ENCODE peak calls at places on chromosome X, in seven cellular contexts. Q is mesenchymal stem cell; Y is Peyer's patch; G is effector memory CD4-positive, alpha-beta T cell; M is CD8-positive, alpha-beta T cell; K is uterus; S is H1. E is an unnamed sample. For H3K36me3 and H3K27me3, the result is how much of the 10 kb centered on the place peaks cover.

GRCh38 chrX:153568612-153569011 is 30.3 kb downstream of the CCNQ start:
- DNase-seq in Q (no peak), Y (no peak), G (no peak), M (no peak), K (no peak), S (no peak), E (no peak)

GRCh38 chrX:129905787-129906580 is at the start of gene UTP14A:
- DNase-seq in Q (peak), Y (peak), G (peak), M (peak), K (peak), S (peak), E (peak)

GRCh38 chrX:20479896-20480295 is 213.2 kb upstream of the RPS6KA3 start:
- DNase-seq in Q (no peak), Y (no peak), G (no peak), M (no peak), K (no peak), S (no peak), E (no peak)

GRCh38 chrX:74505437-74505836 is 84.1 kb downstream of the SLC16A2 start:
- DNase-seq in Q (no peak), Y (no peak), G (no peak), M (no peak), K (no peak), S (no peak), E (no peak)

GRCh38 chrX:42673411-42673810 is 104.6 kb downstream of the PPP1R2C start:
- DNase-seq in Q (peak), Y (no peak), G (no peak), M (no peak), K (no peak), S (no peak), E (no peak)

GRCh38 chrX:54921427-54922021 is 900 bp downstream of the TRO start:
- DNase-seq in Q (peak), Y (peak), G (no peak), M (peak), K (peak), S (peak), E (peak)

GRCh38 chrX:9846631-9847030 is 60.4 kb downstream of the SHROOM2 start:
- DNase-seq in Q (no peak), Y (no peak), G (no peak), M (no peak), K (no peak), S (no peak), E (no peak)

GRCh38 chrX:75273483-75273882 is 402 bp upstream of the UPRT start:
- DNase-seq in Q (peak), Y (no peak), G (no peak), M (no peak), K (no peak), S (no peak), E (no peak)

GRCh38 chrX:10787264-10787663 is 166.9 kb upstream of the MID1 start:
- DNase-seq in Q (no peak), Y (no peak), G (no peak), M (no peak), K (no peak), S (no peak), E (no peak)

GRCh38 chrX:56114437-56114787 is 117.7 kb upstream of the KLF8 start:
- DNase-seq in Q (no peak), Y (no peak), G (no peak), M (no peak), K (no peak), S (no peak), E (no peak)

GRCh38 chrX:134544614-134545255 is 84.8 kb downstream of the HPRT1 start:
- DNase-seq in Q (no peak), Y (no peak), G (no peak), M (no peak), K (no peak), S (peak), E (peak)

GRCh38 chrX:134542485-134542884 is 82.5 kb downstream of the HPRT1 start:
- DNase-seq in Q (peak), Y (no peak), G (no peak), M (no peak), K (no peak), S (no peak), E (peak)

GRCh38 chrX:134543201-134543797 is 83.3 kb downstream of the HPRT1 start:
- DNase-seq in Q (peak), Y (no peak), G (no peak), M (no peak), K (no peak), S (no peak), E (peak)

GRCh38 chrX:134545524-134545923 is 85.6 kb downstream of the HPRT1 start:
- DNase-seq in Q (no peak), Y (no peak), G (no peak), M (no peak), K (no peak), S (no peak), E (peak)

DNA sequence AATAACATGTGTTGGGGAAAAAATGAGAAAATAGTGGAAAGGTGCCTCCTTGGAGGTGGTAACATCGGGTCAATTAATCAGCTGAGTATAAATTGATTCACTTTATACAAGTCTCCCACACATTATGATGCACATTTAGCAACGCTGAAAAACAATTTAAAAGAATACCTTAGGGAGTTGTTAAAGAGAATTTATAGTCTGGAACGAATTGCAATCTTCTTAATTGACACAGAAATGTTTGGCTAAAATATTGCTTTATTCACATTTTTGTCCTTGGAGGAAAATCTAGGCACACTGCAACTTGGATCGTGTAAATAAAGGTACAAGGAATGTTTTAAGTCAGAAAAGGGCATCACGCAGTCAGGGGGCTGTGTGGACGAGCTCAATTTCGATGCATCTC is 84.2 kb downstream of the HPRT1 start:
- DNase-seq in Q (no peak), Y (no peak), G (no peak), M (no peak), K (no peak), S (no peak), E (no peak)
- H3K4me3 ChIP-seq in Q (no peak), Y (no peak), G (no peak), M (no peak), K (peak), S (peak), E (peak)

GRCh38 chrX:53194308-53194707 is 30.7 kb downstream of the KDM5C start:
- DNase-seq in Q (no peak), Y (no peak), G (no peak), M (no peak), K (no peak), S (no peak), E (peak)

GRCh38 chrX:53196678-53197077 is 28.3 kb downstream of the KDM5C start:
- DNase-seq in Q (no peak), Y (no peak), G (no peak), M (no peak), K (no peak), S (no peak), E (no peak)

GRCh38 chrX:53190363-53190960 is 34.5 kb downstream of the KDM5C start:
- DNase-seq in Q (peak), Y (no peak), G (no peak), M (no peak), K (no peak), S (peak), E (peak)

GRCh38 chrX:53193093-53193492 is 31.9 kb downstream of the KDM5C start:
- DNase-seq in Q (no peak), Y (no peak), G (no peak), M (no peak), K (no peak), S (no peak), E (no peak)

DNA sequence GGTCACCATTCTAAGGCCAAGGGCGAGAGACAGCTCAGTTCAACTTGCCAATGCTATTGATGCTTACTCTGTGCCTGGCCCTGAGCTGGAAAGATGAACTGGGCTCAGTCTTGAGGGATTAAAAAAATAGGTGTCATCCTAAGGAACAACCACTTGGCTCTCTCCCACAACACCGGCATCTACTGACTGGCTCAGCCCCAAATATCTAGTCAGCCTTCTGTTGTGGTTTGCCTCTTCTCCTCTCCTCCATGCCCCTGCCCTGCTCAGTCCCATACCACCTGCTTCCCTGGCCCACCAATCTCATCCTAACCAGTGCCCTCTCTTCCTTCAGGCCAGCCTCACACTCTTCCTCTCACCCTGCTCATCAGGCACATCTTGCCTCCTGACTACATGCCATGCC is 29.6 kb downstream of the KDM5C start:
- DNase-seq in Q (no peak), Y (no peak), G (no peak), M (no peak), K (no peak), S (no peak), E (no peak)
- H3K36me3 ChIP-seq in Q (half or more), Y (under half), G (half or more), M (under half), K (under half), S (half or more), E (under half)

DNA sequence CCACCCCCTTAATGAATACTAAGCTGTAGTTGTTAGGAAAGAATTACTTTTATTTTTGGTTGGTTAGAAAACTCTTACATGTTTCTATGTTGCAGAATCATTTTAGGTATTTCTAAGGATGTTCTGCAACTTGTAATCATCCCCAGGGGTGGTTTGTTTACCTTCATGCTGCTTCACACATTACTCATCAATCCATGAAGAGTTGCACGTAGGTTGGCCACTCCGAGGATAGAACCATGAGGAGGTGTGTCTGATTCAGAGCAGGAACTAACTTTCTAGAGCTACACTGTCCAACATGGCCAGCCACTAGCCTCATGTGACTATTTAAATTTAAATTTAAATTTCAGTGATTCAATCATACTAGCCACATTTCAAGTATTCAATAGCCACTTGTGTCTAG is 127.2 kb upstream of the FRMPD4 start:
- DNase-seq in Q (peak), Y (no peak), G (no peak), M (no peak), K (no peak), S (no peak), E (no peak)
- H3K27me3 ChIP-seq in Q (under half), Y (under half), G (under half), M (under half), K (under half), S (under half), E (under half)

GRCh38 chrX:116009871-116010710 is 160.5 kb upstream of the AGTR2 start:
- DNase-seq in Q (no peak), Y (no peak), G (no peak), M (no peak), K (no peak), S (no peak), E (peak)
- H3K4me3 ChIP-seq in Q (no peak), Y (no peak), G (no peak), M (no peak), K (no peak), S (no peak), E (no peak)

GRCh38 chrX:71541546-71542022 is 8.7 kb downstream of the OGT start:
- DNase-seq in Q (peak), Y (no peak), G (no peak), M (no peak), K (no peak), S (no peak), E (no peak)
- H3K36me3 ChIP-seq in Q (under half), Y (under half), G (under half), M (under half), K (under half), S (half or more), E (under half)

DNA sequence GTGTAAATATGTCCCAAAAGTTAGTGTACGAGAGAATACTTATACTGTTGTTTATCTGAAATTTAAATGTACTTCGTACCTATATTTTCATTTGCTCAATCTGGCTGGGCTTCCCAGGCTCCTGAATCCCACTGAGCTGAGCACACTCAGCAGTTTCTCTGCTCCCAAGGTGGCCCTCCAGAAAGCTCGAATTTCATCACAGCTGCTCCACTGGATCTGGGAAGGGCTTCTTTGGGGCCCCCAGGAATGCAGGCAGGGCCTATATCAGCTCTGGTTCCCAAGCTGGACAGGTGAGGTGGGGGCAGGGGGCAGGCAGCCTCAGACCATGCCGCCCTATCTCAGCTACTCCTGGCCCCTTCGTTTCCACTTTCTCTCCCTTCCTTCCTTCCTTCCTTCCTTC is 1.5 kb upstream of the FATE1 start:
- DNase-seq in Q (no peak), Y (no peak), G (no peak), M (no peak), K (no peak), S (no peak), E (no peak)
- H3K27me3 ChIP-seq in Q (under half), Y (under half), G (under half), M (under half), K (under half), S (under half), E (under half)

GRCh38 chrX:44267116-44267515 is 76.4 kb downstream of the EFHC2 start:
- DNase-seq in Q (no peak), Y (no peak), G (no peak), M (no peak), K (no peak), S (no peak), E (no peak)
- H3K4me3 ChIP-seq in Q (no peak), Y (no peak), G (no peak), M (no peak), K (no peak), S (no peak), E (no peak)

GRCh38 chrX:115649461-115650063 is 88.6 kb downstream of the PLS3 start:
- DNase-seq in Q (no peak), Y (no peak), G (no peak), M (no peak), K (no peak), S (no peak), E (no peak)
- H3K36me3 ChIP-seq in Q (under half), Y (under half), G (under half), M (under half), K (under half), S (half or more), E (under half)

GRCh38 chrX:21528076-21528475 is 130.1 kb downstream of the KLHL34 start:
- DNase-seq in Q (peak), Y (no peak), G (no peak), M (no peak), K (no peak), S (no peak), E (no peak)
- H3K27me3 ChIP-seq in Q (under half), Y (under half), G (under half), M (under half), K (under half), S (under half), E (under half)